ENCODE peak calls at places on chromosomes 11 and 22, in six cellular contexts. V is A549, T is fibroblast of lung, Z is colonic mucosa, S is adrenal gland, G is GM23338. P is an unnamed sample.

GRCh38 chr11:6566704-6567370 is 36.6 kb downstream of the RRP8 start:
- DNase-seq in T (no peak), S (no peak), V (no peak), Z (no peak), G (no peak), P (no peak)

GRCh38 chr11:88312665-88313064 is 24.9 kb downstream of the CTSC start:
- DNase-seq in Z (no peak), G (no peak), T (peak; percentile 54), V (no peak), S (no peak), P (no peak)

GRCh38 chr22:35539910-35540599 is 576 bp upstream of the RASD2 start:
- DNase-seq in V (peak; percentile 44), Z (peak; percentile 74), S (no peak), G (peak; percentile 66), T (peak; percentile 24), P (peak; percentile 82)

GRCh38 chr11:86101493-86101892 is 32.6 kb upstream of the PICALM start:
- DNase-seq in Z (no peak), G (no peak), S (no peak), T (peak; percentile 82), V (peak; percentile 32), P (no peak)

GRCh38 chr11:31959711-31960110 is 131.2 kb upstream of the RCN1 start:
- DNase-seq in S (no peak), V (no peak), T (peak; percentile 63), G (no peak), Z (no peak), P (no peak)

GRCh38 chr22:26975381-26975780 is 318.0 kb downstream of the MIAT start:
- DNase-seq in T (peak; percentile 59), Z (no peak), V (no peak), S (no peak), G (no peak), P (no peak)

GRCh38 chr11:120646206-120646605 is 134.7 kb downstream of the GRIK4 start:
- DNase-seq in Z (no peak), V (no peak), G (peak; percentile 52), T (no peak), S (no peak), P (no peak)

GRCh38 chr11:3046190-3046589 is 11.0 kb downstream of the CARS1 start:
- DNase-seq in Z (no peak), S (no peak), G (peak; percentile 61), T (no peak), V (no peak), P (no peak)

GRCh38 chr22:41557401-41558240 is 3.2 kb upstream of the CSDC2 start:
- DNase-seq in G (peak; percentile 57), Z (peak; percentile 64), S (peak; percentile 88), V (no peak), T (peak; percentile 92), P (no peak)

GRCh38 chr11:44912270-44912987 is 38.3 kb downstream of the TP53I11 start:
- DNase-seq in G (peak; percentile 71), V (no peak), T (no peak), Z (no peak), S (no peak), P (no peak)

GRCh38 chr11:3136542-3137455 is 28.3 kb downstream of the OSBPL5 start:
- DNase-seq in G (no peak), Z (no peak), S (no peak), T (no peak), V (no peak), P (no peak)

GRCh38 chr22:37486224-37486845 is at the start of gene MFNG:
- DNase-seq in T (peak; percentile 20), V (peak; percentile 54), G (peak; percentile 82), S (peak; percentile 80), Z (peak; percentile 74), P (peak; percentile 70)

GRCh38 chr11:93517041-93517440 is 26.1 kb downstream of the SMCO4 start:
- DNase-seq in T (no peak), Z (no peak), G (no peak), S (no peak), V (no peak), P (peak; percentile 83)

GRCh38 chr11:97909544-97910394 is 1111.0 kb upstream of the CNTN5 start:
- DNase-seq in S (no peak), T (peak; percentile 85), Z (no peak), G (no peak), V (no peak), P (no peak)

GRCh38 chr11:97902828-97903227 is 1117.9 kb upstream of the CNTN5 start:
- DNase-seq in S (no peak), G (no peak), V (no peak), T (no peak), Z (no peak), P (no peak)

GRCh38 chr11:97908354-97908753 is 1112.4 kb upstream of the CNTN5 start:
- DNase-seq in Z (no peak), G (peak; percentile 29), V (no peak), S (no peak), T (no peak), P (no peak)

DNA sequence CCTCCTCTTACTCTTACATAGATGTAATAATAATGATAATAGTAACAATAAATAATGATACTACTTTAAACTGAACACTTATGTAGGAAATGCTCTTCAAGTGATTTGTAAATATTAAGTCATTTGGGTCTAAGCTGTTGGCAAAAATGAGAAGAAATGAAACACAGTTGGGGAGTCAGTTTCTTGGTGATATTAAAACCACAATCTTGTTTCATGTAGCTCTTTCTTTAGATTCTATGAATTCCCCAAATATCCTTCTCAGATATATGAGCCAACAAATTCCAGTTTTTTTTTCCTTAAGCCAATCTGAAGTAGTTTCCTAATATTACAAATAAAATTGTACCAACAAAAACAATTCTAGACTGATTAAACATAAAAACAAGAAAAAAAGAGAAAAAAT is 1115.6 kb upstream of the CNTN5 start:
- DNase-seq in S (no peak), Z (no peak), G (no peak), T (peak; percentile 23), V (no peak), P (no peak)
- TF ChIP-seq CTCF in S (no peak), Z (no peak), G (no peak), T (no peak), V (no peak), P (no peak)

DNA sequence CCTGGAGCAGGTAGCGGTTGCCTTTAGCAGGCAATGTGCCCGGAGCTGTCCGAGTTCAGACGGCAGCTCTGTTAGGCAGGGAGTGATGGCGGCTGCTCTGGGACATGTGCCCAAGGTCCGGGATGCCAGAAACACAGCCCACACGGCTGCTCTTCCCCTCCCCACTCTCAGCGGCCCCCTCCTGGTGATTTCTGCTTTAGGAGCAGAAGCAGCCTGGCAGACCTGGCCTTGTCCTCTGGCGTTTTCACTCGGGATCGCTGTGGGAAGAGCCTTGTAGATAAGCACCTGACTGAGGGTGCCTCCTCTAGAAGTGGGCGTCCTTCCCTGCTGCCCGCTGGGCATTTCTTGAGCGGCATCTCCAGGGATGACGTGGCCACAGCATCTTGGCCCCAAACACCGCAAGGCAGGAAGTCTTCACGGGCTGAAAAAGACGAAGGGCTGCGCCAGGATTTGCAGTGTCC is 392.2 kb downstream of the TBC1D22A start:
- DNase-seq in Z (no peak), T (peak; percentile 83), G (no peak), S (peak; percentile 88), V (no peak), P (peak; percentile 64)
- H3K4me3 ChIP-seq in Z (no peak overlapping the region), T (peak overlapping the region; percentile 17), G (no peak overlapping the region), S (no peak overlapping the region), V (no peak overlapping the region), P (peak overlapping the region; percentile 31)

GRCh38 chr11:34309970-34310369 is 47.8 kb downstream of the ABTB2 start:
- DNase-seq in T (no peak), S (no peak), V (no peak), Z (no peak), G (peak; percentile 35), P (no peak)
- H3K4me1 ChIP-seq in T (no peaks in the 10 kb centered on the region), S (peaks cover 10% of the 10 kb centered on the region), V (peaks cover 29% of the 10 kb centered on the region), Z (no peaks in the 10 kb centered on the region), G (peaks cover 22% of the 10 kb centered on the region), P (no peaks in the 10 kb centered on the region)

GRCh38 chr22:46682011-46682731 is 55.9 kb downstream of the CERK start:
- DNase-seq in V (no peak), G (no peak), T (no peak), Z (no peak), S (no peak), P (no peak)
- TF ChIP-seq CTCF in V (no peak), G (no peak), T (no peak), Z (no peak), S (no peak), P (no peak)

DNA sequence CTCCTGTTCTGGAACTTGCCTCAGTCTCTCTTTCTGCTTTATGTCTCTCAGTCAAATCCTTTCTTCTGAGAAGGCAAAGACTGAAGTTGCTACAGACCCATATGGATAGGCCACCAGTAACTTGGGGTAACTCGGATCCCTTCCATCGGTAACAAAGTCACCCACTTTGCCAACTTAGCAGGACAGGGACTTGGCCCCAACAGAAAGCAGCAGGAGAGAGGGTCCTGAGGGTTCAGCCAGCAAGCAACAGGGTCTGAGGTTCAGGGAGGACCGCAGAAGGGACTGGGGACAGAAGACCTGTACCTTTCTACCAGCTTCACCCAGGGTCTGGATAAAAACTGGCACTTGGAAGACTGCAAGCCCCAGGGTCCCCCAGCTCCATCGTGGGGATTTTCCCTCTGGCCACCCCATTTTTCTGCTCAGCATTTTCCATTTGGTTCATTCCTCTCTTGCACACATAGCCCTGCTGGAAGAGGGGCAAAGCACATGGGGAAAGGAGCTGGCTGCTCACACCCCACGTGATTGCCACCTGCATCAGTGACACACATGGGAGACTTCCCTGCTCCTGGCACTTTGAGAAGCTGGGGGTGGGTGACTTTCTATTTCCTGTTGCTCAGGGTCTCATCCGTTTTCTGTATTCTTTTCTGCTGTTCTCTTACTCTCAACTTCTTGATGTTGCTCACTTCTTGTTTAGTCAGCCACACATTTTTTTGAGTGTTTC is 34.6 kb upstream of the GNAZ start:
- DNase-seq in V (no peak), T (no peak), Z (no peak), S (no peak), G (no peak), P (no peak)
- H3K4me3 ChIP-seq in V (no peak overlapping the region), T (no peak overlapping the region), Z (no peak overlapping the region), S (no peak overlapping the region), G (no peak overlapping the region), P (no peak overlapping the region)

DNA sequence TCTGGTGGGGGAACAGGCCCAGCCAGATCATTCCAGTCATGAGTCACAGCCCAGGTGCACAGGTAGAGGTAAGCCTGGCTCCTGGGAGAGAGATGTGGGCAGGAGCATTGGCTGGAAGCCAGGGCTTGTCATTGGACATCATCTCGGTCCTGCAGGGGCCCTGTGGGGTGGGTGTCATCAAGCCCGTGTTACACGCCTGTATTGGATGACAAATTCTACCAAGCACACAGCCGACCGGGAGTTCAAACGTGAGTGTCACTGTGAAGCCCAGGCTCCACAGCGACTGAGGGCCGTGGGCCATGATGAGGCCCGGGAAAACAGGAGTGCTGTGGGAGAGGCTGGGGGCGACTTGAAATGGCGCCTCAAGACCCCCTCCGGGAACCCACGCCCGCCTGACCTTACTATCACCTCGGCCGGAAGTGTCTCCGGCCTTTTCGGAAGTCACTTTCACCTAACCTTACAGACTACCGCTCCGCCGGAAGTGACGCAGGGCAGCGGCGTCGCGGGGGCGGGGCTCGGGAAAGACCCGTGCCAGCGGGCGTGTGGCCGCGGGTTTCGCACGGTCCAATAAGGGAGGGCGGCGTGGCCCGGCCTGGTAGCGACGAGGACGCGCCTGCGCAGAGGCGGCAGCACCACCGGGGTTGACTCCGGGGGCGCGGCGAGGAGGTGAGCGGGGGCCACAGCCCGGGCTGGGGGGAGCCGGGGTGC is at the start of gene FKBP2:
- DNase-seq in T (peak; percentile 94), V (peak; percentile 94), Z (peak; percentile 97), S (peak; percentile 97), G (peak; percentile 98), P (peak; percentile 94)
- H3K4me1 ChIP-seq in T (peaks cover 20% of the 10 kb centered on the region), V (peaks cover 43% of the 10 kb centered on the region), Z (peaks cover 21% of the 10 kb centered on the region), S (peaks cover 41% of the 10 kb centered on the region), G (peaks cover 17% of the 10 kb centered on the region), P (peaks cover 4% of the 10 kb centered on the region)

P was measured in BE2C.